ENCODE peak calls at places on chromosomes 2 and 18, in ten cellular contexts. G, D, Y, P, K, J, O, V, H and I are unnamed samples.

GRCh38 chr2:232593931-232594330 is 39.5 kb upstream of the EFHD1 start:
- DNase-seq in P (no peak), D (no peak), V (no peak), J (no peak), Y (no peak), H (no peak), G (no peak), O (no peak), K (no peak), I (no peak)

GRCh38 chr2:173590278-173590811 is 235.7 kb downstream of the CDCA7 start:
- DNase-seq in V (peak), H (no peak), Y (peak), P (no peak), K (peak), D (no peak), O (peak), G (no peak), J (no peak), I (no peak)

GRCh38 chr18:52367962-52368745 is 28.2 kb downstream of the DCC start:
- DNase-seq in D (no peak), P (no peak), O (no peak), G (no peak), K (no peak), Y (no peak), H (no peak), V (no peak), J (no peak), I (no peak)

GRCh38 chr18:46546111-46546640 is 110.8 kb downstream of the LOXHD1 start:
- DNase-seq in H (no peak), P (no peak), G (no peak), Y (no peak), V (no peak), J (no peak), O (no peak), K (no peak), D (no peak), I (no peak)

GRCh38 chr2:9300214-9300613 is 93.6 kb downstream of the ASAP2 start:
- DNase-seq in K (no peak), J (no peak), D (no peak), G (no peak), V (no peak), P (no peak), Y (no peak), H (no peak), O (no peak), I (no peak)

GRCh38 chr2:3450385-3451031 is 68.8 kb downstream of the ADI1 start:
- DNase-seq in P (no peak), Y (no peak), G (no peak), V (peak), J (no peak), H (no peak), K (no peak), O (no peak), D (no peak), I (no peak)

GRCh38 chr2:129734343-129735034 is 245.0 kb upstream of the RAB6C start:
- DNase-seq in G (no peak), D (no peak), K (no peak), V (no peak), Y (no peak), H (no peak), P (no peak), O (no peak), J (no peak), I (no peak)

GRCh38 chr2:240574386-240575100 is 6.3 kb downstream of the RNPEPL1 start:
- DNase-seq in G (no peak), J (no peak), P (no peak), Y (no peak), V (no peak), K (no peak), D (no peak), O (no peak), H (no peak), I (peak)

GRCh38 chr2:240963065-240963375 is 35.4 kb upstream of the SNED1 start:
- DNase-seq in O (no peak), J (no peak), P (no peak), D (no peak), V (no peak), H (peak), K (no peak), G (no peak), Y (no peak), I (no peak)

GRCh38 chr2:190600293-190601103 is 48.4 kb upstream of the NAB1 start:
- DNase-seq in O (no peak), V (no peak), J (no peak), H (no peak), K (no peak), Y (no peak), G (no peak), P (no peak), D (no peak), I (no peak)

GRCh38 chr2:34652636-34653035 is 1053.5 kb upstream of the FAM98A start:
- DNase-seq in O (no peak), G (no peak), H (no peak), Y (peak), J (no peak), D (no peak), P (no peak), V (peak), K (no peak), I (peak)